ENCODE peak calls at places on chromosomes 13 and 19, in five cellular contexts. G is H1, E is HepG2, V is HCT116, A is GM12878. C is an unnamed sample.

GRCh38 chr13:52659340-52659739 is 6.7 kb downstream of the SUGT1 start:
- DNase-seq in G (no peak), E (no peak), A (no peak), V (no peak), C (no peak)

GRCh38 chr19:39053276-39054090 is 21.1 kb upstream of the FBXO27 start:
- DNase-seq in G (no peak), A (no peak), E (peak), V (no peak), C (no peak)

GRCh38 chr19:31349160-31349881 is at the start of gene TSHZ3:
- DNase-seq in G (no peak), E (no peak), V (no peak), A (no peak), C (no peak)

GRCh38 chr13:52070929-52071523 is 46.5 kb downstream of the UTP14C start:
- DNase-seq in V (no peak), E (peak), G (no peak), A (no peak), C (peak)

GRCh38 chr19:771332-771785 is 20.4 kb downstream of the MISP start:
- DNase-seq in V (peak), G (no peak), E (peak), A (no peak), C (peak)

GRCh38 chr13:101305981-101306411 is 110.3 kb downstream of the NALCN start:
- DNase-seq in G (no peak), A (no peak), V (no peak), E (no peak), C (no peak)

GRCh38 chr13:30116379-30116778 is 191.0 kb downstream of the KATNAL1 start:
- DNase-seq in E (no peak), G (no peak), V (no peak), A (no peak), C (no peak)

GRCh38 chr19:49771674-49772139 is 4.9 kb downstream of the AP2A1 start:
- DNase-seq in V (no peak), E (peak), G (no peak), A (no peak), C (no peak)

GRCh38 chr19:31598730-31599238 is 249.5 kb upstream of the TSHZ3 start:
- DNase-seq in G (no peak), A (no peak), V (no peak), E (no peak), C (no peak)

GRCh38 chr13:99842379-99842778 is 129.2 kb downstream of the ZIC5 start:
- DNase-seq in V (no peak), E (no peak), A (no peak), G (no peak), C (no peak)

GRCh38 chr13:20435616-20436368 is 89.9 kb downstream of the CRYL1 start:
- DNase-seq in E (no peak), A (no peak), V (no peak), G (no peak), C (no peak)

GRCh38 chr13:85406269-85406975 is 392.8 kb downstream of the SLITRK6 start:
- DNase-seq in G (no peak), V (no peak), E (no peak), A (no peak), C (no peak)

GRCh38 chr13:36431204-36432105 is 840 bp upstream of the CCNA1 start:
- DNase-seq in E (no peak), V (no peak), A (no peak), G (no peak), C (no peak)

GRCh38 chr13:81488021-81488420 is 1147.1 kb upstream of the SPRY2 start:
- DNase-seq in G (no peak), A (no peak), V (no peak), E (no peak), C (no peak)

GRCh38 chr13:75458696-75459422 is 23.1 kb downstream of the TBC1D4 start:
- DNase-seq in V (no peak), G (no peak), E (peak), A (peak), C (no peak)

GRCh38 chr19:49490287-49491029 is 3.0 kb downstream of the RPL13A start:
- DNase-seq in E (no peak), G (no peak), A (no peak), V (no peak), C (no peak)

GRCh38 chr19:20028611-20029010 is 10.7 kb downstream of the ZNF682 start:
- DNase-seq in A (no peak), G (no peak), V (no peak), E (no peak), C (no peak)

GRCh38 chr19:51978882-51979281 is 7.8 kb downstream of the ZNF350 start:
- DNase-seq in G (no peak), A (no peak), E (no peak), V (no peak), C (no peak)

GRCh38 chr19:41993612-41994483 is at the start of gene ATP1A3:
- DNase-seq in E (no peak), A (no peak), G (no peak), V (peak), C (peak)

GRCh38 chr13:105059786-105060185 is 1475.7 kb downstream of the EFNB2 start:
- DNase-seq in E (no peak), A (no peak), V (no peak), G (no peak), C (no peak)

GRCh38 chr13:110618167-110618566 is 2.8 kb downstream of the NAXD start:
- DNase-seq in E (no peak), A (no peak), G (no peak), V (no peak), C (no peak)

GRCh38 chr19:47221890-47222289 is 9.1 kb downstream of the BBC3 start:
- DNase-seq in G (no peak), E (no peak), V (no peak), A (no peak), C (no peak)

GRCh38 chr19:49793561-49793840 is 19.6 kb downstream of the FUZ start:
- DNase-seq in E (no peak), V (no peak), A (no peak), G (no peak), C (no peak)

GRCh38 chr13:73417012-73417615 is 358.3 kb downstream of the KLF5 start:
- DNase-seq in V (peak), E (peak), A (no peak), G (no peak), C (peak)

GRCh38 chr19:49956113-49956491 is 4.9 kb downstream of the SIGLEC11 start:
- DNase-seq in A (no peak), V (no peak), E (no peak), G (no peak), C (no peak)

GRCh38 chr13:69571606-69572323 is 535.9 kb upstream of the ATXN8OS start:
- DNase-seq in V (no peak), A (no peak), G (no peak), E (no peak), C (no peak)

GRCh38 chr19:30391554-30392551 is 19.7 kb downstream of the ZNF536 start:
- DNase-seq in A (no peak), G (peak), E (no peak), V (no peak), C (no peak)

GRCh38 chr13:42821437-42821836 is 40.1 kb downstream of the FAM216B start:
- DNase-seq in V (no peak), E (no peak), A (no peak), G (no peak), C (no peak)

GRCh38 chr19:5480427-5480836 is 25.2 kb downstream of the ZNRF4 start:
- DNase-seq in G (peak), E (peak), A (no peak), V (peak), C (no peak)

GRCh38 chr13:31045621-31046081 is 113.2 kb downstream of the TEX26 start:
- DNase-seq in E (peak), V (peak), G (no peak), A (peak), C (peak)

GRCh38 chr13:88086577-88086976 is 415.4 kb downstream of the SLITRK5 start:
- DNase-seq in G (no peak), V (no peak), A (no peak), E (no peak), C (no peak)

DNA sequence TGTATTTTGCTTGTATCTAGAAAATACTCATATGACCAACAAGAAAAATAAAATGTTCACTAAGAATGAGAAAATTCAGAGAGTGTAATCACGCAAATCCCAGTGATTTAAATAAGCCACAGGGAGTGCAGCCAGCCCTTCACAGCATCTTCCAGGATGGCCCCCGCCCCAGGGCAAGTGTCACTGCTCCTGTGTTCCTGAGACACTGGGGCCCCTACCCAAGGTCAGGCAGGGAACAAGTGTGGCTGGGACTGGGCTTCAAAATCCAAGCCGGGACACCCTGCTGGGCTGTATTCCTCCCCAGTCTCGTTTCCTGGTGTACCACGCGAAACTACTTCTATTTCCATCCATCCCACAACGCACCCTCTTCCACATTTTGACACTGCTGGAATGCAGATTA is 18.1 kb upstream of the CCNP start:
- DNase-seq in V (no peak), G (no peak), E (no peak), A (no peak), C (no peak)
- TF ChIP-seq JUND in V (no peak), G (no peak), E (no peak), A (no peak), C (no peak)

DNA sequence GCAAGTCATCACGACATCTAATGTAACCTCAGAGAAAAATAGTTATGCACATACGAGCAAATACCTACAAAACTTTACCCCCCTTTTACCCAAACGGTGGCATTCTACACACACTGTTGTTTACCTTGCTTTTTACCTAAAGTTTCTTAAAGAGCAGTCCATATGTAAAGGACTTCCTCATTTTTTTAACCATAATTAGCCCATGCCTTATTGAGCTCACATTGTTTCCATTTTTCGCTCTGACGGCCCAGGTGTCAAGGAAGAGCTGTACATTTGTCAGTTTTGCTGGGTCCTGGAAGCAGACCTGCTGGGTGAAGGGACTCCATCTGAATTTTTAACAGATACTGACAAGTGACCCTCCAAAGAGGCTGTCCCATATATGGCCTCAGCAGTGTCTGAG is 89.4 kb downstream of the STK24 start:
- DNase-seq in V (no peak), E (no peak), G (no peak), A (no peak), C (no peak)
- TF ChIP-seq JUND in V (no peak), E (no peak), G (no peak), A (no peak), C (no peak)

GRCh38 chr13:113656831-113657671 is 947 bp downstream of the ATP4B start:
- DNase-seq in E (no peak), V (no peak), G (no peak), A (no peak), C (no peak)

GRCh38 chr13:113659337-113659736 is 1.3 kb upstream of the ATP4B start:
- DNase-seq in A (no peak), E (no peak), V (no peak), G (no peak), C (no peak)

GRCh38 chr13:113660066-113660465 is 2.1 kb upstream of the ATP4B start:
- DNase-seq in A (no peak), E (no peak), V (no peak), G (no peak), C (no peak)

GRCh38 chr13:113657851-113658741 is at the start of gene ATP4B:
- DNase-seq in V (no peak), G (no peak), A (no peak), E (no peak), C (no peak)

DNA sequence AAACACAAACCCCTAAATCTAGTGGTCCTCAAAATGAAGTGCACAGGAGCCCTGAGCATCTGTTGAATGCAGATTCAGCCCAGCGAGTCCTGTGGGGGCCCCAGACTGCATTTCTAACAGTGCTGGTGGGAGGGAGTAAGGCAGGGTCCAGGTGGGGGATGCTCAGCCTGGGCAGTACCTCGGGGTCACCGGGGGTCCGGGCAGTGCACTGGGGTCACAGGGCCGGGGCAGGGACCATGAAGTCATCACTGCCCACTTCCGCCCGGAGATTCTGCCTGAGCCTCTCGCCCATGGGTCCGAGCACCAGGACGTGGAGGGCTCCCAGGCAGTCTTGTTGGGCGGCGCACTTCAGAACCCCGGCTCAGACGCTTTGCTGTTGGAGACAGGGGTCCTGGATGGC is 838 bp upstream of the ATP4B start:
- DNase-seq in E (no peak), A (no peak), V (no peak), G (no peak), C (no peak)
- TF ChIP-seq JUND in E (no peak), A (no peak), V (no peak), G (no peak), C (no peak)

DNA sequence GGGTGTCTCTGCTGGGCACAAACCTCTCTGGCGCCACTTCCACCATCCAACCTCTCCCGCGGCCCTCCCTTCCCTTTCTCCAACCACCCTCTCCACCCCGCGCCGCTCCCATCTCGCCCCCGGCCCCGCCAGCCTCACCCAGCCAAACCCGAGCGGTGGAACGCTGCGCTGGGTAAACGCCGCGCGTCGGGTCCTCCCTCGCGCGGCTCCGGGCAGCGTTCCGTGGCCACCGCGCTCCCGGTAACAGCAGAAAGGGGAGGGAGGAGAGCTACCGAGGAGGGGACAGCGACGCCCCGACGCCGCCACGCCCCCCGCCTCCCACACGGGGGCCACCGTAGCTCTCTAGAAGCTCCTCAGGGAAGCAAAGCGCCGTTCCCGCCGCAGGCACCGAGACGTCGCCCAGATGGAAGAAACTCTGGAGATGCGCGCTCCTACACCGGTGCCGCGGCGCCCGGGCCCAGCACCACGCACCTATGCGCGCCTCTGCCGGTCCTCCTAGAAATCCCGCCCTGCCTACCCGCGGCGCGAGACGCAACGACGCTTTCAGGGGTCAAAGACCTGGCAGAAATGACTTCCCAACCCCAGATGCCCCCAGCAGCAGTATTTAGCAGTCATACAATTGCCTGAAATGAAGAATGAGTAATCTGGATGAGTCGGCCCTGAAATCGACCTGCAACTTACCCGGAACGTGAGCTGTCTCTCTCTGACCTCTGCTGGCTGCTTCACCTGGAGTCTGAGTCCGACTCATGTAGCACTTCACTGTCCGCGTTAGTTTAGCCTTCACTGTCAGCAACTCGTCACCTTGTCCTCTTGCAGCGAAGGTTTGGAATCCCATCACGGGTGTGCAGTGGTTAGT is at the start of gene RUBCNL:
- DNase-seq in A (no peak), E (no peak), G (no peak), V (peak), C (peak)
- TF ChIP-seq JUND in A (peak), E (no peak), G (no peak), V (no peak), C (no peak)

DNA sequence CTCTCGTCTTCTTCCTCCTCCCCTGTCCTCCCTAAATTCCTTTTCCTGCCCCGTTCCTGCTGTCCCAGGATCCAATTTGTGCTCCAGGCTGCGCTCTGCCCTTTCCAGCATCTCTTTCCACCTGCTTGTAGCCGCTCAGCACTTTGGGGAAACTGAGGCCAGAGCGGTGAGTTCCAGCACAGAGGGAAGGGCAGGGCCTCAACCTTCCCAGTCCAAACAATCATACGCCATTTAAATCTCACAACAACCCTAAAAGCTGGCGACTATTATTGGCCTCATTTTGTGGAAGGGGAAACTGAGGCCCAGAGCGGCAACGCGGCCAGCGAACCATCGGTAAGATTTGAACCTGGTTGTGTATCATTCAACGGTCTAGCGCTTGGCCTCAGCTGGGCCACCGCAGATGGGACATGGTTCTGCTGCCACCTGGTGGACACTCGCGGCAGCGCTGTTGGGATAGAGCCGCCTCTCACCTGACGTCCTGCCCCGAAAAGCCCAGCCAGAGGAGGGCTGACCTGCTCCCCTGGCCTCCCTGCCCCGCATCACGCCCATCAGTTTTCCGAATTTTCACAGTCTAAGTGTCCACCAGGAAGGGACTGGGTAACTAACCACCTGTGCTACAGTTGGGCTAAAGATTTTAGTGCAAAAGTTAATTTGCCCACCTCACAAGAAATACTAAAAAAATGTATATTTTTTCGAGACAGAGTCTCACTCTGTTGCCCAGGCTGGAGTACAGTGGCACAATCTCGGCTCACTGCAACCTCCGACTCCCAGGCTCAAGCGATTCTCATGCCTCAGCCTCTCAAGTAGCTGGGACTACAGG is 4.2 kb upstream of the RPL18A start:
- DNase-seq in E (peak), A (peak), V (peak), G (no peak), C (peak)
- TF ChIP-seq JUND in E (no peak), A (no peak), V (no peak), G (no peak), C (no peak)

GRCh38 chr13:94325660-94326059 is 153.8 kb downstream of the DCT start:
- DNase-seq in A (no peak), E (no peak), V (no peak), G (no peak), C (no peak)
- TF ChIP-seq JUND in A (no peak), E (no peak), V (no peak), G (no peak), C (no peak)

DNA sequence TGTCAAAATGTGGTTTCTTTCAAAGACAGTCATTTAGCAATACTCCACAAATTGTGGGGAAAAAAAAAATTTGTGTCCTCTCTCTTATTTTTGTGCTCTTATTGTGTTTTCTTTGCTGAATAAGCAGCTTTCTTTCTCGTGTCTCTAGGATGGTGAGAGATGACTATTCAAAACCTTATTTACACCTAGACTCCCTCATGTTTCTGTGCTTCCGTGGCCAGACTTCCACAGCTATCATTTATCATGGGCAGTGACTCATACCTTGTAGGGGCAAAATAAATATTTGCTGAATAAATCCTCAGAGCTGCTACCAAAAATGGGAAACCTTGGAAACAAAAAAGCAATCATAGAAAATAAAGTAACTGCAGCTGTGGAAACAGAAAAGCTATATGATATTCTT is 204.9 kb upstream of the MIR17HG start:
- DNase-seq in G (no peak), V (no peak), E (no peak), A (no peak), C (no peak)
- TF ChIP-seq JUND in G (no peak), V (no peak), E (no peak), A (no peak), C (no peak)

DNA sequence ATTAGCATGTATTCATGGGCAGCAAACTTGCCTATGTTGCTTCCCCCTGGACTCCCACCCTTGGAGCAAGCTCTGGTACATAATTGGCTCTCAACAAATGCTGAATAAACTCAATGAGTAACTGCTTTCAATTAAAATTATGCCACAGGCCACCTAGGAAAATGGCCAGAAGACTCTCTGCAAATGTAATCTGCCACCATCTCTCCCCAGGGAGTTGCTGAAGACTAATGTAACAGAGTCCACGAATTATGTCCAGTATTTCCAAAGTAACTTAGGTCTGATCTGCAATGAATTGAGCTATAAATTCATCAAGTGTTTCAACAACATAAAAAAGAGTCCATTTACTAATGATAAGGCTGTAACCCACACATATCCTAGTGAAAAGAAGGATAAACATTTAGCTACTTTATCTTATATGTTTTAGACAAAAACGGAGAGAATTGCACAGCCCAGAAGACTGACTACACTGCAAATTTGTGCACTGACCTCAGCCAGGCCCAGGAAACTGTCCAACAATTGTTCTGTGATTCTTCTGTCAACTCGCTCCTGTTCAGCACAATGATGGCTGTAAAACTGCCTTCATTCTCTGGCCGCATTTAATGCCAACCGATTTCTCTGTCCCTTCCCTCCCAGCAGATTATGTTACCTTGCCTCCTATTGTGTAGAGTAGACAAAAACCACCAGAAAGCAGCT is 808.6 kb upstream of the ARGLU1 start:
- DNase-seq in G (no peak), A (no peak), V (no peak), E (no peak), C (no peak)
- TF ChIP-seq JUND in G (no peak), A (no peak), V (no peak), E (no peak), C (no peak)

C was measured in T47D.